ENCODE peak calls at places on chromosomes 13 and 19, in nine cellular contexts. G is DND-41; Z is fibroblast of lung; Y is lung; H is thoracic aorta; Q is uterus; F is adrenal gland; D is heart left ventricle; V is CD8-positive, alpha-beta memory T cell. E is an unnamed sample.
A peak's percentile ranks its signal among the peaks of the same experiment; 100 is the strongest.

GRCh38 chr19:7869910-7870511 is 4.2 kb downstream of the PRR36 start:
- DNase-seq in G (peak; percentile 87), Z (no peak), Y (no peak), H (no peak), Q (peak; percentile 55), F (peak; percentile 96), D (no peak), V (peak; percentile 52), E (no peak)

GRCh38 chr19:39236527-39236926 is 8.3 kb downstream of the IFNL3 start:
- DNase-seq in G (no peak), Z (no peak), Y (no peak), H (no peak), Q (no peak), F (no peak), D (no peak), V (peak; percentile 37), E (no peak)

GRCh38 chr13:23350009-23350408 is 83.5 kb downstream of the SACS start:
- DNase-seq in G (no peak), Z (peak; percentile 44), Y (no peak), H (no peak), Q (no peak), F (no peak), D (no peak), V (no peak), E (no peak)

GRCh38 chr19:11063434-11063833 is 25.8 kb upstream of the LDLR start:
- DNase-seq in G (no peak), Z (no peak), Y (no peak), H (no peak), Q (no peak), F (no peak), D (no peak), V (no peak), E (no peak)

GRCh38 chr19:49676136-49676689 is 858 bp upstream of the PRMT1 start:
- DNase-seq in G (no peak), Z (peak; percentile 93), Y (peak; percentile 90), H (no peak), Q (peak; percentile 86), F (peak; percentile 93), D (peak; percentile 88), V (no peak), E (peak; percentile 92)

GRCh38 chr13:45718063-45718462 is 15.9 kb downstream of the CBY2 start:
- DNase-seq in G (no peak), Z (peak; percentile 15), Y (no peak), H (no peak), Q (no peak), F (no peak), D (no peak), V (no peak), E (peak; percentile 18)

GRCh38 chr13:46211521-46212351 is at the start of gene LRRC63:
- DNase-seq in G (peak; percentile 92), Z (peak; percentile 48), Y (peak; percentile 76), H (no peak), Q (peak; percentile 55), F (peak; percentile 84), D (peak; percentile 70), V (peak; percentile 83), E (peak; percentile 70)

GRCh38 chr13:61151062-61151461 is 264.6 kb downstream of the PCDH20 start:
- DNase-seq in G (no peak), Z (no peak), Y (no peak), H (no peak), Q (no peak), F (no peak), D (no peak), V (no peak), E (no peak)

GRCh38 chr13:28531195-28531955 is 36.4 kb upstream of the FLT1 start:
- DNase-seq in G (no peak), Z (peak; percentile 16), Y (no peak), H (no peak), Q (no peak), F (peak; percentile 30), D (peak; percentile 76), V (no peak), E (peak; percentile 69)

GRCh38 chr19:391726-392374 is 17.1 kb downstream of the C2CD4C start:
- DNase-seq in G (no peak), Z (no peak), Y (no peak), H (no peak), Q (no peak), F (no peak), D (peak; percentile 3), V (no peak), E (no peak)

GRCh38 chr13:83019986-83020385 is 862.3 kb downstream of the SLITRK1 start:
- DNase-seq in G (no peak), Z (no peak), Y (no peak), H (no peak), Q (no peak), F (no peak), D (no peak), V (no peak), E (no peak)

GRCh38 chr19:56831279-56831678 is 9.2 kb downstream of the PEG3 start:
- DNase-seq in G (no peak), Z (no peak), Y (no peak), H (no peak), Q (no peak), F (no peak), D (no peak), V (no peak), E (no peak)

GRCh38 chr13:95191821-95192220 is 109.4 kb downstream of the ABCC4 start:
- DNase-seq in G (peak; percentile 56), Z (peak; percentile 59), Y (peak; percentile 79), H (no peak), Q (peak; percentile 63), F (peak; percentile 60), D (peak; percentile 72), V (peak; percentile 19), E (peak; percentile 79)

GRCh38 chr13:49298903-49299605 is 51.3 kb downstream of the CDADC1 start:
- DNase-seq in G (no peak), Z (no peak), Y (no peak), H (no peak), Q (no peak), F (no peak), D (no peak), V (no peak), E (no peak)

GRCh38 chr19:15810335-15810734 is 5.1 kb downstream of the OR10H1 start:
- DNase-seq in G (no peak), Z (no peak), Y (no peak), H (no peak), Q (peak; percentile 17), F (peak; percentile 11), D (peak; percentile 7), V (no peak), E (no peak)

GRCh38 chr13:45398862-45399261 is 19.3 kb downstream of the SLC25A30 start:
- DNase-seq in G (no peak), Z (no peak), Y (no peak), H (no peak), Q (no peak), F (no peak), D (no peak), V (peak; percentile 68), E (no peak)

GRCh38 chr13:107669356-107669755 is 546.0 kb downstream of the LIG4 start:
- DNase-seq in G (no peak), Z (peak; percentile 76), Y (no peak), H (no peak), Q (no peak), F (no peak), D (no peak), V (no peak), E (no peak)

GRCh38 chr13:96650301-96650886 is 343.9 kb downstream of the OXGR1 start:
- DNase-seq in G (no peak), Z (peak; percentile 88), Y (no peak), H (no peak), Q (no peak), F (no peak), D (no peak), V (no peak), E (no peak)

DNA sequence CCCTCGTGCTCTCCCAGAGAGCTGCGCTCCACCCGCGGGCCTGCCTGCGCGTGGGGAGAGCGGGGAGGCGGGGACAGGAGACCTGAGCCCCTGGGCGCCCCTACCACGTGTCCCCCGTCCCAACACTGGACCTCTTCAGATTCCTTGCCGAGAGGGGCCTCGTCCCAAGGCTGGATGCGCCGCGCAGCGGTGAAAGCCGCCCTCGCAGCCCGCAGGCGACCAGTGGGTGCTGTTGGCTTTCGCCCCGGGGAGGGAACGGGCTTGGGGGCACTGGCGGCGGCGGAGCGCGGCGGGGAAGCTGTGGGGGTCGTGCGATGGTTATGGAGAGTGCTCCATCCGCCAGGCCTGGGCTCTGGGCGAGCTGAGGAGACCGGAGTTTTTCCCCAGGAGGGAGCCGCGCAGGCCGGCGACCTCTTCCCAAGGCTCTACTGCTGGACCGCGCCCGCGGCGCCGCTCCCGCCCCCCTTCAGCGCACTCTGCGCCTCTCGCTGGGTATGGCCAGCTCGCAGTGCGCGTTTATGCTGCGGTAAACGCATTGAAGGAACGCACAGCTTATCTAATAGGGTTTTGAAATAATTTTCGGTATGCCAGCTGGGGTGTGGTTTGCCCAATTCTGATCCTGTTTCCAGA is 17.2 kb upstream of the RNF17 start:
- DNase-seq in G (no peak), Z (peak; percentile 12), Y (no peak), H (no peak), Q (no peak), F (no peak), D (no peak), V (no peak), E (no peak)
- H3K4me3 ChIP-seq in G (no peak overlapping the region), Z (no peak overlapping the region), Y (no peak overlapping the region), H (peak overlapping the region; percentile 53), Q (no peak overlapping the region), F (no peak overlapping the region), D (peak overlapping the region; percentile 24), V (no peak overlapping the region), E (no peak overlapping the region)

GRCh38 chr13:26050568-26051230 is 1.1 kb downstream of the SHISA2 start:
- DNase-seq in G (no peak), Z (peak; percentile 48), Y (peak; percentile 31), H (no peak), Q (no peak), F (no peak), D (peak; percentile 11), V (no peak), E (no peak)
- H3K27ac ChIP-seq in G (peak overlapping the region; percentile 86), Z (no peak overlapping the region), Y (no peak overlapping the region), H (no peak overlapping the region), Q (no peak overlapping the region), F (no peak overlapping the region), D (no peak overlapping the region), V (no peak overlapping the region), E (no peak overlapping the region)

DNA sequence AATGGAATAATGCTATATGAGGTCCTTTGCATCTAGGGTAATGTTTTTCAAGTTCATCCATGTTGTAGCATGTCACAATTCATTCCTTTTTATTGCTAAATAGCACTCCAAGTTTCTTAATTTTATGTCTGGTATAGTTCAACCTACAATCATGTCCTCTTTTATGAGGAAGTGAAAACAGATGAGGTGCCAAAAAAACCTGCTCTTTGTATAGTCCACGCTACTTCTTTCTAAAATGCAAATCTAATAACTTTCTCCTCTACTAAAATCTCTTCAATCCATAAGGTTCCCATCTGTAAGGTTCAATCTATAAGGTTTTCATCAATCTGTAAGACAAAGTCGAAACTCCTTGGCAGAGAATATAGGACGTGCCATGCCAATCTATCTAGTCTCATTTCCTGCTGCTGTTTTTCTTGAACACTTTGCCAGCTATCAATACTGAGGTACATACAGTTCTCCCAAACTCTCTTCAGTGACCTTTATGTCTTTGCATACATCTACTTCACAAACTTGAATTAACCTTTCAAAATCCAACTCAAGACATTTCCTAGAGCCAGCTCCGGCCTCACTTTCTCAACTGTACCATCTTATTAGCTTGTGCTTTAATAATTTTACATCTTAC is 33.7 kb downstream of the INTS6 start:
- DNase-seq in G (no peak), Z (no peak), Y (no peak), H (no peak), Q (no peak), F (no peak), D (no peak), V (no peak), E (no peak)
- H3K4me3 ChIP-seq in G (no peak overlapping the region), Z (no peak overlapping the region), Y (no peak overlapping the region), H (no peak overlapping the region), Q (no peak overlapping the region), F (no peak overlapping the region), D (no peak overlapping the region), V (no peak overlapping the region), E (no peak overlapping the region)

GRCh38 chr19:4737955-4738580 is 14.4 kb upstream of the DPP9 start:
- DNase-seq in G (no peak), Z (no peak), Y (no peak), H (no peak), Q (no peak), F (no peak), D (no peak), V (no peak), E (no peak)
- H3K27ac ChIP-seq in G (no peak overlapping the region), Z (no peak overlapping the region), Y (no peak overlapping the region), H (no peak overlapping the region), Q (no peak overlapping the region), F (no peak overlapping the region), D (no peak overlapping the region), V (no peak overlapping the region), E (no peak overlapping the region)

E was measured in right atrium auricular region.